ENCODE peak calls at places on chromosome 18, in four cellular contexts. A, C, X and B are unnamed samples. For H3K4me1, the result is how much of the 10 kb centered on the place peaks cover.

GRCh38 chr18:29892960-29893558 is 1149.5 kb downstream of the DSC3 start:
- DNase-seq in A (no peak), C (no peak), X (no peak), B (no peak)

GRCh38 chr18:40529478-40529877 is 1425.6 kb upstream of the PIK3C3 start:
- DNase-seq in A (no peak), C (no peak), X (no peak), B (no peak)

GRCh38 chr18:48072428-48073204 is 142.2 kb upstream of the SMAD2 start:
- DNase-seq in A (peak), C (no peak), X (no peak), B (no peak)

GRCh38 chr18:63905361-63905760 is 2.4 kb upstream of the SERPINB10 start:
- DNase-seq in A (no peak), C (no peak), X (no peak), B (no peak)

GRCh38 chr18:55244520-55244919 is 285.3 kb upstream of the CCDC68 start:
- DNase-seq in A (no peak), C (no peak), X (no peak), B (no peak)

GRCh38 chr18:63342206-63342605 is 22.6 kb upstream of the BCL2 start:
- DNase-seq in A (no peak), C (no peak), X (no peak), B (peak)

GRCh38 chr18:47893939-47894699 is 36.3 kb downstream of the SMAD2 start:
- DNase-seq in A (no peak), C (no peak), X (no peak), B (no peak)

GRCh38 chr18:2027026-2027425 is 544.3 kb downstream of the METTL4 start:
- DNase-seq in A (no peak), C (no peak), X (no peak), B (no peak)

GRCh38 chr18:48688961-48689360 is 150.1 kb downstream of the CTIF start:
- DNase-seq in A (no peak), C (no peak), X (no peak), B (no peak)

GRCh38 chr18:22676423-22676822 is 256.7 kb upstream of the RBBP8 start:
- DNase-seq in A (no peak), C (no peak), X (no peak), B (no peak)

GRCh38 chr18:44521673-44522032 is 159.0 kb upstream of the SETBP1 start:
- DNase-seq in A (no peak), C (no peak), X (no peak), B (no peak)

GRCh38 chr18:48475635-48476549 is 62.9 kb upstream of the CTIF start:
- DNase-seq in A (peak), C (peak), X (peak), B (peak)

GRCh38 chr18:63237911-63238710 is 81.5 kb downstream of the BCL2 start:
- DNase-seq in A (peak), C (peak), X (peak), B (no peak)

GRCh38 chr18:24763765-24764548 is 303.5 kb downstream of the HRH4 start:
- DNase-seq in A (peak), C (peak), X (no peak), B (no peak)

GRCh38 chr18:21386523-21387240 is 144.7 kb downstream of the GREB1L start:
- DNase-seq in A (no peak), C (no peak), X (no peak), B (no peak)

GRCh38 chr18:48821251-48821590 is 129.5 kb downstream of the SMAD7 start:
- DNase-seq in A (no peak), C (no peak), X (no peak), B (no peak)

GRCh38 chr18:52826994-52827393 is 487.0 kb downstream of the DCC start:
- DNase-seq in A (no peak), C (no peak), X (no peak), B (no peak)

GRCh38 chr18:136433-136832 is 21.9 kb upstream of the USP14 start:
- DNase-seq in A (no peak), C (no peak), X (no peak), B (peak)

GRCh38 chr18:45566025-45566740 is 49.1 kb upstream of the SLC14A2 start:
- DNase-seq in A (peak), C (peak), X (no peak), B (no peak)

GRCh38 chr18:49025426-49025766 is 74.6 kb upstream of the SMAD7 start:
- DNase-seq in A (no peak), C (no peak), X (no peak), B (no peak)

GRCh38 chr18:1544016-1544415 is 639.3 kb downstream of the ADCYAP1 start:
- DNase-seq in A (no peak), C (no peak), X (no peak), B (no peak)

GRCh38 chr18:77811510-77811909 is 561.9 kb downstream of the GALR1 start:
- DNase-seq in A (no peak), C (peak), X (no peak), B (peak)

GRCh38 chr18:7749001-7749391 is 181.9 kb downstream of the PTPRM start:
- DNase-seq in A (no peak), C (no peak), X (no peak), B (no peak)

DNA sequence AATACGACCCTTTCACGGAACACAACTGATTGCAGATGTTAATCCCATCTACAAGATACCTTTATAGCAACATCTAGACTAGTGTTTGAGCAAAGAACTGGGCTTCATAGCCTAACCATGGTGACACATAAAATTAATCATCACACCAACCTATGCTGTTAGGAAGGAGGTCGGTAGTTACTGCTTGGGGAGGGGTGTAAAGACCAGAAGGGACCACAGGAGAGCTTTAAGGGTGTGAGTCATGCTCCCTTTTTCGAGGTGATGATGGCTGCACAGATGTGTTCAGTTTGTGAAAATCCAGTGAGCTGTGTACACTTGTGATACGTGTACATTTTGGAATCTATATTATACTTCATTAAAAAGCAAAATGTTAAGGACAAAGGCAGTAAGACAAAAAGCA is 4.6 kb upstream of the SEH1L start:
- DNase-seq in A (no peak), C (no peak), X (no peak), B (no peak)
- H3K4me3 ChIP-seq in A (no peak), C (no peak), X (no peak), B (no peak)

DNA sequence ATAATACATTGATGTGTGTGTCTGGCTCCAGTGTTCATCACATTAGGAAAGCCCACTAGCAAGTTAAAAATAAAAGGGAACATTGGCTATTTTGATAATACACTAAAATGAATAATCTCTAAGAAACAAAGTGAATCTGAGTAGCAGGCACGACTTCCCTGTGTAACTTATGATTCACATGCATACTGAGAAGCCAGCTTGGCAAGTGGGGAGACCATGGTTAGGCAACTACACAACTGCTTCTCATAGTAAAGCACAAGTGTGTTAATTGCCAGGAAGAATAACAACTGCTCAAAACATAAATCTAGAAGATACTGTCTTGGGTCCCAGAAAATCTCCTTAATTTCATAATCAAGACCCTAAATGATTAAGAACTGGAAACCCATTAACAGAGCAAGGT is 4.0 kb downstream of the MYO5B start:
- DNase-seq in A (no peak), C (no peak), X (no peak), B (no peak)
- H3K4me1 ChIP-seq in A (under half), C (under half), X (under half), B (under half)

GRCh38 chr18:3666526-3667254 is 216.7 kb downstream of the TGIF1 start:
- DNase-seq in A (no peak), C (no peak), X (no peak), B (no peak)
- TF ChIP-seq CTCF in A (no peak), C (no peak), X (peak), B (no peak)

DNA sequence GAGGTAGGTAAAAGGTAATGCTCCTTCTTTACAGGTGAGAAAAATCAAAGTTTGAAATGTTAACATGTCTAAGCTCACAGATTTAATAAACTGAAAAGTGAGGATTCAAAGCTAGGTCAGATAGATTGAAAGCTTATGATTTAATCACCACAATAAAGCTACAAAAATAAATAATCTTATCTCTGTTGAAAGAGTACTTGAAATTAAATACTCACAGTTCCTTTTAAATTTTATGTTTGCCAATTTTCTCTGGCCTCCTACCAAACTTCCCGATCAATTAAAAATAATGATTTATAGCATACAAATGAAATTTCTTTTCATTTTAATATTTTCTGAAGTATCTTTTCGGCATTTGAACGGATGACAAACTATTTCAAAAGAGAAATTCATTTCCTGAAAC is 77.3 kb downstream of the GAREM1 start:
- DNase-seq in A (no peak), C (no peak), X (no peak), B (no peak)
- H3K4me3 ChIP-seq in A (no peak), C (no peak), X (no peak), B (no peak)

GRCh38 chr18:58580623-58581022 is 48.3 kb downstream of the ALPK2 start:
- DNase-seq in A (no peak), C (no peak), X (no peak), B (no peak)

GRCh38 chr18:58578835-58579560 is 49.9 kb downstream of the ALPK2 start:
- DNase-seq in A (no peak), C (no peak), X (no peak), B (no peak)

GRCh38 chr18:58580078-58580477 is 48.8 kb downstream of the ALPK2 start:
- DNase-seq in A (no peak), C (no peak), X (no peak), B (no peak)

GRCh38 chr18:58578321-58578720 is 50.6 kb downstream of the ALPK2 start:
- DNase-seq in A (no peak), C (no peak), X (no peak), B (no peak)

DNA sequence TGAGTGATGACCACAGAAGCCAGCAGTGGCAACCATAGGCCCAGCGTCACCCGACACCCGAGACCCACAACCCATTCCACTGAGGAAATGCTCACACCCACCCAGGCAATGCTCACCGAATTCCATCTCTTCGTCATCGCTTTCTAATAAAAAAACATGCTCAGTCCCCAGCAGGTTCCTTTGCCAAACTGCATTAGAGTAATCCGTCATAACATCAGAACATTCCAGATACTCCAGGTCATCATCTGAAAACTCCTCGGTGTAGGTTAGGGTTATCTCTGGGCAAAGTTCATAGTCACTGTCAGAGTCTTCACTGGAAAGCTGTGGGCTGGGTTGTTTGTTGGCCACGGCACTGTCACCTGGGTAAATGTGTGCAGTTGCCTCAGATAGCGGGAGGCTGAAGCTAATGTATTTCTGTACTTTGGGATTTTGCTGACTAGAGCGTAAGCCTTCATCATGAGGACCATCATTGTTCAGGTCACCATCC is 49.3 kb downstream of the ALPK2 start:
- DNase-seq in A (no peak), C (no peak), X (no peak), B (no peak)
- H3K4me1 ChIP-seq in A (under half), C (under half), X (under half), B (under half)

GRCh38 chr18:10194592-10194991 is 259.8 kb upstream of the APCDD1 start:
- DNase-seq in A (no peak), C (no peak), X (no peak), B (no peak)
- TF ChIP-seq CTCF in A (no peak), C (no peak), X (no peak), B (no peak)

GRCh38 chr18:10296491-10296890 is 157.9 kb upstream of the APCDD1 start:
- DNase-seq in A (no peak), C (no peak), X (no peak), B (no peak)
- H3K4me3 ChIP-seq in A (no peak), C (no peak), X (no peak), B (no peak)

GRCh38 chr18:32722279-32722678 is 50.5 kb downstream of the KLHL14 start:
- DNase-seq in A (no peak), C (no peak), X (no peak), B (no peak)
- H3K4me1 ChIP-seq in A (under half), C (under half), X (under half), B (under half)